ENCODE peak calls at places on chromosomes 3 and 15, in four cellular contexts. One of them, this sample, is unnamed.

GRCh38 chr15:67941643-67942315 is 101.9 kb upstream of the RNU6-1 start:
- DNase-seq in GM12878: no peak
- DNase-seq in SK-N-SH: no peak
- DNase-seq in HepG2: peak
- DNase-seq in this sample: no peak

GRCh38 chr3:151866711-151867410 is 6.6 kb upstream of the SUCNR1 start:
- DNase-seq in SK-N-SH: no peak
- DNase-seq in GM12878: no peak
- DNase-seq in HepG2: no peak
- DNase-seq in this sample: no peak

GRCh38 chr15:80563372-80563997 is 131.6 kb upstream of the ABHD17C start:
- DNase-seq in HepG2: no peak
- DNase-seq in GM12878: no peak
- DNase-seq in SK-N-SH: no peak
- DNase-seq in this sample: peak

GRCh38 chr3:183094711-183095110 is 4.6 kb downstream of the MCCC1 start:
- DNase-seq in HepG2: no peak
- DNase-seq in SK-N-SH: no peak
- DNase-seq in GM12878: no peak
- DNase-seq in this sample: no peak

GRCh38 chr3:114659109-114660081 is 365.6 kb downstream of the TIGIT start:
- DNase-seq in GM12878: no peak
- DNase-seq in SK-N-SH: no peak
- DNase-seq in HepG2: peak
- DNase-seq in this sample: no peak

GRCh38 chr3:142808103-142808917 is 80.6 kb downstream of the PCOLCE2 start:
- DNase-seq in SK-N-SH: no peak
- DNase-seq in GM12878: no peak
- DNase-seq in HepG2: peak
- DNase-seq in this sample: no peak

GRCh38 chr3:43288366-43288765 is 2.0 kb downstream of the SNRK start:
- DNase-seq in GM12878: no peak
- DNase-seq in HepG2: no peak
- DNase-seq in SK-N-SH: no peak
- DNase-seq in this sample: no peak

GRCh38 chr3:66581261-66581660 is 80.4 kb upstream of the LRIG1 start:
- DNase-seq in GM12878: no peak
- DNase-seq in HepG2: no peak
- DNase-seq in SK-N-SH: no peak
- DNase-seq in this sample: no peak

GRCh38 chr3:87267953-87268645 is 8.3 kb downstream of the POU1F1 start:
- DNase-seq in HepG2: no peak
- DNase-seq in SK-N-SH: no peak
- DNase-seq in GM12878: no peak
- DNase-seq in this sample: no peak

GRCh38 chr15:95520511-95520910 is 810.0 kb upstream of the NR2F2 start:
- DNase-seq in SK-N-SH: no peak
- DNase-seq in GM12878: peak
- DNase-seq in HepG2: no peak
- DNase-seq in this sample: no peak

GRCh38 chr15:83092309-83092976 is 15.0 kb upstream of the TM6SF1 start:
- DNase-seq in GM12878: no peak
- DNase-seq in SK-N-SH: no peak
- DNase-seq in HepG2: no peak
- DNase-seq in this sample: no peak

GRCh38 chr3:72270072-72270611 is 485.2 kb upstream of the PROK2 start:
- DNase-seq in GM12878: no peak
- DNase-seq in HepG2: peak
- DNase-seq in SK-N-SH: no peak
- DNase-seq in this sample: no peak

GRCh38 chr3:37753428-37753827 is 108.3 kb upstream of the CTDSPL start:
- DNase-seq in SK-N-SH: no peak
- DNase-seq in HepG2: no peak
- DNase-seq in GM12878: no peak
- DNase-seq in this sample: no peak

GRCh38 chr3:84077479-84077878 is 881.3 kb upstream of the CADM2 start:
- DNase-seq in HepG2: no peak
- DNase-seq in GM12878: no peak
- DNase-seq in SK-N-SH: peak
- DNase-seq in this sample: no peak

GRCh38 chr3:8210752-8211405 is 290.7 kb upstream of the LMCD1 start:
- DNase-seq in HepG2: no peak
- DNase-seq in GM12878: no peak
- DNase-seq in SK-N-SH: no peak
- DNase-seq in this sample: no peak

GRCh38 chr15:85730001-85730820 is 64.5 kb downstream of the KLHL25 start:
- DNase-seq in SK-N-SH: peak
- DNase-seq in GM12878: no peak
- DNase-seq in HepG2: peak
- DNase-seq in this sample: no peak

GRCh38 chr3:59313365-59313764 is 263.5 kb upstream of the CFAP20DC start:
- DNase-seq in GM12878: no peak
- DNase-seq in HepG2: peak
- DNase-seq in SK-N-SH: peak
- DNase-seq in this sample: peak

GRCh38 chr15:90191795-90192494 is 9.2 kb upstream of the SEMA4B start:
- DNase-seq in HepG2: peak
- DNase-seq in SK-N-SH: peak
- DNase-seq in GM12878: peak
- DNase-seq in this sample: no peak

GRCh38 chr3:183579967-183580720 is 24.6 kb upstream of the KLHL6 start:
- DNase-seq in HepG2: no peak
- DNase-seq in GM12878: no peak
- DNase-seq in SK-N-SH: no peak
- DNase-seq in this sample: no peak

GRCh38 chr3:15462451-15462850 is 35.1 kb downstream of the EAF1 start:
- DNase-seq in GM12878: no peak
- DNase-seq in SK-N-SH: no peak
- DNase-seq in HepG2: no peak
- DNase-seq in this sample: no peak

GRCh38 chr3:161069441-161070251 is 35.5 kb downstream of the B3GALNT1 start:
- DNase-seq in SK-N-SH: no peak
- DNase-seq in GM12878: peak
- DNase-seq in HepG2: no peak
- DNase-seq in this sample: no peak

GRCh38 chr3:72776-73175 is 123.8 kb upstream of the CHL1 start:
- DNase-seq in HepG2: no peak
- DNase-seq in SK-N-SH: no peak
- DNase-seq in GM12878: no peak
- DNase-seq in this sample: no peak

GRCh38 chr3:157428957-157429356 is 7.7 kb upstream of the PTX3 start:
- DNase-seq in SK-N-SH: no peak
- DNase-seq in GM12878: no peak
- DNase-seq in HepG2: no peak
- DNase-seq in this sample: no peak

GRCh38 chr3:98695816-98696215 is 67.3 kb upstream of the ST3GAL6 start:
- DNase-seq in GM12878: no peak
- DNase-seq in SK-N-SH: no peak
- DNase-seq in HepG2: no peak
- DNase-seq in this sample: no peak

GRCh38 chr3:160163259-160163878 is 61.9 kb upstream of the C3orf80 start:
- DNase-seq in HepG2: peak
- DNase-seq in GM12878: no peak
- DNase-seq in SK-N-SH: peak
- DNase-seq in this sample: no peak

GRCh38 chr15:100873029-100873677 is 6.5 kb upstream of the ALDH1A3 start:
- DNase-seq in GM12878: peak
- DNase-seq in SK-N-SH: peak
- DNase-seq in HepG2: peak
- DNase-seq in this sample: peak

GRCh38 chr15:99429681-99430081 is 136.1 kb upstream of the MEF2A start:
- DNase-seq in GM12878: no peak
- DNase-seq in HepG2: no peak
- DNase-seq in SK-N-SH: no peak
- DNase-seq in this sample: no peak

GRCh38 chr3:134090031-134090430 is 60.3 kb upstream of the SLCO2A1 start:
- DNase-seq in SK-N-SH: no peak
- DNase-seq in GM12878: no peak
- DNase-seq in HepG2: no peak
- DNase-seq in this sample: no peak

GRCh38 chr3:51269466-51269865 is 115.6 kb upstream of the MANF start:
- DNase-seq in GM12878: no peak
- DNase-seq in SK-N-SH: no peak
- DNase-seq in HepG2: no peak
- DNase-seq in this sample: no peak
- TF ChIP-seq TCF12 in GM12878: no peak
- TF ChIP-seq TCF12 in SK-N-SH: no peak
- TF ChIP-seq TCF12 in HepG2: no peak
- TF ChIP-seq TCF12 in this sample: no peak

DNA sequence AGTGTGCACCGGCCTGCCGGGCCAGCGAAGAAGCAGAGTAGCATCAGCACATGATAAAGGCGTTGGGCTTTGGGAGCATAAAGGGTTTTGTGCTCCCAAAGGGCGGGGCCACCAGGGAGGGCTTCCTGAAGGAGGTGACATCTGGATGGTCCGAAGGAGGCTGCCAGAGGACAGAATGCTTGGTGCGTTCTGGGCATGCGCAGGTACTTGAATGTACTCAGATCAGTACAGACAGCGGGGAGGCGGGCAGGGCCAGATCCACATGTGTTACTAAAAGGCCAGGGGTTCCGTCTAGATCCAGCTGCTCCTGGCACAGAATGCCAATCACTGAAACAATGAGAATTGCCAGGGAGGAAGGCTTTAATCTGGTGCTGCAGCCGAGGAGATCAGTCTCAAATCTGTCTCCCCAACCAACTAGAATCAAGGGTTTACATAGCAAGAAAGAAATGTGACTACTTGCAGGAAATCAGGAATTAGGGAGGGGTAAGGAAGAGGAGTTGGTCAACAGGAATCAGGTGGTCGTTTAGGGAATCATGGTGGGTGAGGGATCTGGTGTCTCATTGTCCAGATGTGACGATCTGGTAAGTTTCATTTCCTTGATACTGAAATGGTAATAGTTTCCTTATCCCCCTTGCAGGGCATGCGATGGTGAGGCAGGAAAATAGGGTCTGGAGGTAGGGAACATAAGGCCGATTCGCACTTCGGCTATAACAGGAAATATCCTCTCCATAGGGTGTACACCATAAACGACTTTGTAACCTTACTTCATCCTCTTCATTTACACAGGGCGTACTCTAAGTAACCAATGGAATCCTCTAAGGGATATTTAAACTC is at the start of the genes LRRC34 and LRRIQ4:
- DNase-seq in SK-N-SH: peak
- DNase-seq in GM12878: peak
- DNase-seq in HepG2: no peak
- DNase-seq in this sample: peak
- TF ChIP-seq TCF12 in SK-N-SH: no peak
- TF ChIP-seq TCF12 in GM12878: no peak
- TF ChIP-seq TCF12 in HepG2: no peak
- TF ChIP-seq TCF12 in this sample: no peak

GRCh38 chr3:138426211-138426610 is 8.2 kb upstream of the ESYT3 start:
- DNase-seq in HepG2: no peak
- DNase-seq in SK-N-SH: no peak
- DNase-seq in GM12878: no peak
- DNase-seq in this sample: no peak
- TF ChIP-seq TCF12 in HepG2: no peak
- TF ChIP-seq TCF12 in SK-N-SH: no peak
- TF ChIP-seq TCF12 in GM12878: no peak
- TF ChIP-seq TCF12 in this sample: no peak

DNA sequence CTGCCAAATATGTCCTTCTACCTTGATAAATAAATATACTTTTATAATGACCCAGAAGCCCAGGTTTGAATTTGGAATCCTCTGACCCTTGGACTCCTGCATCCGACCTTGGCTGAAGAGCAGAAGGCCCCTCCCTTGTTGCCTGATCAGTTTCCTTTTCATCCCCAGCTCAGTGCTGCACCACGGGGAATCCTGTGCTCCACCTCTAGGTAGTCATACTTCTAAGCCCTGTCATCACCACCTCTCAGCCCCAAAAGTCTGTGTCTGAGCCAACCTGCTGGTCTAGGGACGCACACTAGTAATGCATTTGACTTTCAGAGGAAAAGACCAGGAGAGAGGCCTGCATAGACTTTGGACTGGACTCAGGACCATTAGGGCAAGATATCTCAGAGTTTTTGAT is 310.6 kb downstream of the NLGN1 start:
- DNase-seq in GM12878: no peak
- DNase-seq in SK-N-SH: no peak
- DNase-seq in HepG2: no peak
- DNase-seq in this sample: no peak
- TF ChIP-seq TCF12 in GM12878: no peak
- TF ChIP-seq TCF12 in SK-N-SH: no peak
- TF ChIP-seq TCF12 in HepG2: no peak
- TF ChIP-seq TCF12 in this sample: no peak

DNA sequence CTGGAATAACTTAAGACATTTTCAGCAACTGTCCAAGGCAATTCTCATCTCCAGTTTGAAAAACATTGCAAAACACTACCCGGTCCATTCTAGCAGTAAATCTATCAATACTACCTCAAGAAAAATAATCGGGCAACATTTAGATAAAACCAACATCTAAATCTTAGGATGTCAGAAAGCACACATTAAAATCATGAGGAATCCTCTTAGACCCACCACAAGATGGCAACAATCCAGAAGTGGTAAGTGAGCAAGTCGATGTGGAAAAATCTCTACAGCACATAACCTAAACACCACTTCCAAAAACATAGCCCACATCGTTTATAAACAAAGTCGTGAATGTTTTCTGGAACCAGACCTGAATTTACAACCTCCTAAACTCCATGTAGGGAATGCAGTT is 5.7 kb downstream of the PLCH1 start:
- DNase-seq in HepG2: peak
- DNase-seq in GM12878: no peak
- DNase-seq in SK-N-SH: no peak
- DNase-seq in this sample: no peak
- TF ChIP-seq TCF12 in HepG2: no peak
- TF ChIP-seq TCF12 in GM12878: no peak
- TF ChIP-seq TCF12 in SK-N-SH: no peak
- TF ChIP-seq TCF12 in this sample: no peak

DNA sequence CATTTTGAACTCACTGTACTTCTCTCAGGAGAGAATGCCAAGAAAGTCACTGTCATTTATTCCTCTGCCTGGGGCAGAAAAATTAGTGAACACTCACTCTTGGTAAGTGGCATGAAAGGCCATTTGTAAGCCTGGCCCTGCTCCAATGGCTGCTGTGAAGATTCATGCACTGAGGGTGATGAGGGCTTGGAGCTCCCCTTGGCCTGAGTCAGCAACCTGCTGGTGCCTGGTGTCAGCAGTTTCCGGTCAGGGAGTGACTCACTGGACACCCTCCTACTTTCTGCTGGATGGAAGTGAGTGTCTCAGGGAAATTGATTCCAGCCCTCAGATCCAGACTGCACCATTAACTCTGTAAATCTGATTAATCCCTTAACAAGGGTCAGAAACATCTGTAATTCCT is 37.6 kb downstream of the TRA2B start:
- DNase-seq in GM12878: no peak
- DNase-seq in HepG2: peak
- DNase-seq in SK-N-SH: peak
- DNase-seq in this sample: no peak
- TF ChIP-seq TCF12 in GM12878: no peak
- TF ChIP-seq TCF12 in HepG2: no peak
- TF ChIP-seq TCF12 in SK-N-SH: peak
- TF ChIP-seq TCF12 in this sample: no peak

DNA sequence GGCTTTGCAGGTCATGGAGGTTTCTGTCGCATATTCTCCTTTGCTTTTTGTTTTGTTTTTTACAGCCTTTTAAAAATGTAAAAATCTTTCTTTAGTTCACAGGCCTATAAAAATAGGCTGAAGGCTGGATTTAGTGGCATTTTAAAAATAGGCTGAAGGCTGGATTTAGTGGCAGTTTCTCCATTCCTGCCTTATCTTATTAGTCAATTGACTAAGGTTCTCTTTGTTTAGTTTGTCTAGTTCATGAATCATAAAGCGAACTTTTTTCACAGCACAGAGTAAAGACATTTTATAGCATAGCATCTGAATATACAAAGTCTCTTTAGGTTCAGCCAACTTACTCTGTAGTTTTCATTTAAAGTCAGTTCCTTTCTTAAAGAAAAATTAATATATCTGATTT is 31.4 kb downstream of the AP4E1 start:
- DNase-seq in HepG2: peak
- DNase-seq in GM12878: no peak
- DNase-seq in SK-N-SH: no peak
- DNase-seq in this sample: no peak
- TF ChIP-seq TCF12 in HepG2: no peak
- TF ChIP-seq TCF12 in GM12878: no peak
- TF ChIP-seq TCF12 in SK-N-SH: no peak
- TF ChIP-seq TCF12 in this sample: no peak